ENCODE peak calls at places on chromosome 7, in four cellular contexts. One of them, this sample, is unnamed.

GRCh38 chr7:17030559-17030958 is 148.8 kb upstream of the AGR3 start:
- DNase-seq in K562: no peak
- DNase-seq in HepG2: no peak
- DNase-seq in GM12878: no peak
- DNase-seq in this sample: no peak

GRCh38 chr7:101442426-101443070 is 79.9 kb downstream of the COL26A1 start:
- DNase-seq in GM12878: no peak
- DNase-seq in HepG2: no peak
- DNase-seq in K562: no peak
- DNase-seq in this sample: no peak

GRCh38 chr7:158705234-158705890 is 758 bp upstream of the NCAPG2 start:
- DNase-seq in HepG2: no peak
- DNase-seq in K562: no peak
- DNase-seq in GM12878: no peak
- DNase-seq in this sample: peak; percentile 44

GRCh38 chr7:55413442-55413841 is 48.3 kb downstream of the LANCL2 start:
- DNase-seq in GM12878: no peak
- DNase-seq in K562: no peak
- DNase-seq in HepG2: no peak
- DNase-seq in this sample: no peak

GRCh38 chr7:108114117-108114841 is 15.9 kb downstream of the LAMB4 start:
- DNase-seq in GM12878: no peak
- DNase-seq in HepG2: peak; percentile 31
- DNase-seq in K562: no peak
- DNase-seq in this sample: peak; percentile 81

GRCh38 chr7:96789914-96790313 is 80.3 kb upstream of the SEM1 start:
- DNase-seq in HepG2: no peak
- DNase-seq in K562: no peak
- DNase-seq in GM12878: no peak
- DNase-seq in this sample: no peak

GRCh38 chr7:11817111-11817710 is 14.8 kb downstream of the THSD7A start:
- DNase-seq in K562: no peak
- DNase-seq in HepG2: no peak
- DNase-seq in GM12878: no peak
- DNase-seq in this sample: peak; percentile 37

GRCh38 chr7:80284848-80285247 is 150.2 kb downstream of the GNAI1 start:
- DNase-seq in GM12878: no peak
- DNase-seq in K562: no peak
- DNase-seq in HepG2: no peak
- DNase-seq in this sample: no peak

GRCh38 chr7:111132833-111133232 is 41.9 kb downstream of the LRRN3 start:
- DNase-seq in HepG2: no peak
- DNase-seq in K562: no peak
- DNase-seq in GM12878: no peak
- DNase-seq in this sample: no peak

GRCh38 chr7:38822556-38822955 is 86.4 kb downstream of the VPS41 start:
- DNase-seq in HepG2: no peak
- DNase-seq in GM12878: no peak
- DNase-seq in K562: no peak
- DNase-seq in this sample: no peak

GRCh38 chr7:71982847-71983246 is 429.3 kb downstream of the CALN1 start:
- DNase-seq in HepG2: no peak
- DNase-seq in K562: no peak
- DNase-seq in GM12878: no peak
- DNase-seq in this sample: no peak

GRCh38 chr7:79923953-79924352 is 210.7 kb upstream of the GNAI1 start:
- DNase-seq in K562: no peak
- DNase-seq in HepG2: no peak
- DNase-seq in GM12878: no peak
- DNase-seq in this sample: no peak

GRCh38 chr7:27183682-27184341 is 1.2 kb downstream of the HOXA11 start:
- DNase-seq in GM12878: no peak
- DNase-seq in K562: no peak
- DNase-seq in HepG2: no peak
- DNase-seq in this sample: no peak

GRCh38 chr7:110568388-110568787 is 522.5 kb upstream of the LRRN3 start:
- DNase-seq in GM12878: no peak
- DNase-seq in HepG2: no peak
- DNase-seq in K562: no peak
- DNase-seq in this sample: no peak

GRCh38 chr7:134637934-134638719 is 8.5 kb upstream of the BPGM start:
- DNase-seq in K562: no peak
- DNase-seq in HepG2: no peak
- DNase-seq in GM12878: no peak
- DNase-seq in this sample: no peak

GRCh38 chr7:158073845-158074840 is 513.5 kb downstream of the PTPRN2 start:
- DNase-seq in HepG2: no peak
- DNase-seq in K562: no peak
- DNase-seq in GM12878: no peak
- DNase-seq in this sample: no peak

GRCh38 chr7:158746957-158747356 is 42.4 kb upstream of the NCAPG2 start:
- DNase-seq in HepG2: no peak
- DNase-seq in GM12878: no peak
- DNase-seq in K562: no peak
- DNase-seq in this sample: no peak

GRCh38 chr7:92794846-92795245 is 41.5 kb downstream of the CDK6 start:
- DNase-seq in GM12878: no peak
- DNase-seq in K562: no peak
- DNase-seq in HepG2: no peak
- DNase-seq in this sample: no peak

GRCh38 chr7:107972986-107973385 is 30.0 kb downstream of the LAMB1 start:
- DNase-seq in HepG2: no peak
- DNase-seq in GM12878: no peak
- DNase-seq in K562: no peak
- DNase-seq in this sample: no peak

GRCh38 chr7:80450621-80451308 is 61.1 kb downstream of the GNAT3 start:
- DNase-seq in K562: no peak
- DNase-seq in GM12878: no peak
- DNase-seq in HepG2: peak; percentile 32
- DNase-seq in this sample: no peak

GRCh38 chr7:46383605-46384004 is 462.5 kb upstream of the IGFBP3 start:
- DNase-seq in K562: no peak
- DNase-seq in HepG2: no peak
- DNase-seq in GM12878: no peak
- DNase-seq in this sample: no peak

GRCh38 chr7:3695602-3696001 is 394.6 kb downstream of the SDK1 start:
- DNase-seq in GM12878: no peak
- DNase-seq in HepG2: no peak
- DNase-seq in K562: no peak
- DNase-seq in this sample: no peak

GRCh38 chr7:16801111-16801542 is 3.7 kb downstream of the AGR2 start:
- DNase-seq in HepG2: peak; percentile 27
- DNase-seq in K562: peak; percentile 15
- DNase-seq in GM12878: no peak
- DNase-seq in this sample: peak; percentile 63

GRCh38 chr7:117871401-117871777 is 1.9 kb downstream of the CTTNBP2 start:
- DNase-seq in GM12878: no peak
- DNase-seq in HepG2: no peak
- DNase-seq in K562: no peak
- DNase-seq in this sample: no peak

GRCh38 chr7:117869374-117869773 is 3.9 kb downstream of the CTTNBP2 start:
- DNase-seq in GM12878: no peak
- DNase-seq in K562: no peak
- DNase-seq in HepG2: no peak
- DNase-seq in this sample: no peak

GRCh38 chr7:117872565-117873055 is 631 bp downstream of the CTTNBP2 start:
- DNase-seq in K562: no peak
- DNase-seq in GM12878: no peak
- DNase-seq in HepG2: no peak
- DNase-seq in this sample: peak; percentile 51

GRCh38 chr7:117871778-117872538 is 1.3 kb downstream of the CTTNBP2 start:
- DNase-seq in HepG2: no peak
- DNase-seq in K562: no peak
- DNase-seq in GM12878: no peak
- DNase-seq in this sample: peak; percentile 72

DNA sequence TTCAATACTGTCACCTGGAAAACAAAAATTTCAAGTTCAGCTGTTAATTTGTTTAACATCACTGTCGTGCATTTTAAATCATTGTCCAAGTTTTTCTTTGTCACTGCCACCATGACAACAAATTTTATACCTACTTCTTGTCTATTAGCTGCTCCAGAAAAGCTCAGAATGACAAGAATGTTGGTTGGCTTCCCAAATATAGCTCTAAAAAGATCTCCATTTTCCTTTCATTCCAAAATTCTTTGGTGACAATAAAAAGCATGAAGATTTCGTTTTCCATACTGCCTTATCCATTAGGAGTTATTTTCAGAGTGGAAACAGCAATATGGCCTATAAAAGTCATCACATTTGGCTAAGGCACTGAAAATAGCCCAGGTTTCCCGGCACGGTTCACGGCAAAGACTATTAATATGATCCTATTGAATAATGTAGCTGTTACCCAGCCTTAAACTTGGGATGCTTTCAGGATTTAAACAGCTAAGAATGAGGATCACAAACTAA is 2.8 kb downstream of the CTTNBP2 start:
- DNase-seq in GM12878: no peak
- DNase-seq in HepG2: no peak
- DNase-seq in K562: no peak
- DNase-seq in this sample: no peak
- TF ChIP-seq EZH2 in GM12878: no peak
- TF ChIP-seq EZH2 in HepG2: no peak
- TF ChIP-seq EZH2 in K562: no peak
- TF ChIP-seq EZH2 in this sample: no peak

DNA sequence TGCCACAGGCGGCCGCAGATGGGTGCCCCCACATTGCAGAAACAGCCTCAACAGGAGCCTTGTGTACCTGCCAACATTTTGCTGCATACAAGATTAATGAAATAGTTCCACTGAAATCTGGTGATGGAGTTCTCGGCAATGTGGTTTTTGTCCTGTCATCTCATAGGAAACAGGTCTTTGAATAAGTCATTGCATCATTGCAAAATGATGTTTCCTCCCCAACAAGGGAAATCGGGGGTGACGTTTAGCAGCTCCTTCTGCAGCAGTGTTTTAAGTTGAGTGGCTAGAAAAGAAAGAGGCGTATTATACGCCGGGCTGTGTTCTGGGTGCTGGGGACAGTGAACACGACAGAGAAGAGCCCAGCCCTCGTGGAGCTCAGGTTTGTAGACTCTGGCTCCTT is 177.0 kb downstream of the PRKAG2 start:
- DNase-seq in GM12878: no peak
- DNase-seq in HepG2: no peak
- DNase-seq in K562: no peak
- DNase-seq in this sample: no peak
- TF ChIP-seq POLR2AphosphoS5 in GM12878: no peak
- TF ChIP-seq POLR2AphosphoS5 in HepG2: no peak
- TF ChIP-seq POLR2AphosphoS5 in K562: no peak
- TF ChIP-seq POLR2AphosphoS5 in this sample: no peak

GRCh38 chr7:105678811-105679495 is 97.7 kb upstream of the EFCAB10 start:
- DNase-seq in GM12878: no peak
- DNase-seq in HepG2: no peak
- DNase-seq in K562: no peak
- DNase-seq in this sample: peak; percentile 54

GRCh38 chr7:105675873-105676484 is 94.7 kb upstream of the EFCAB10 start:
- DNase-seq in K562: no peak
- DNase-seq in GM12878: no peak
- DNase-seq in HepG2: no peak
- DNase-seq in this sample: no peak

GRCh38 chr7:105680505-105681187 is 99.4 kb upstream of the EFCAB10 start:
- DNase-seq in HepG2: peak; percentile 68
- DNase-seq in K562: no peak
- DNase-seq in GM12878: no peak
- DNase-seq in this sample: no peak

GRCh38 chr7:105677395-105677701 is 96.1 kb upstream of the EFCAB10 start:
- DNase-seq in HepG2: no peak
- DNase-seq in GM12878: no peak
- DNase-seq in K562: no peak
- DNase-seq in this sample: no peak

GRCh38 chr7:105677803-105678583 is 96.7 kb upstream of the EFCAB10 start:
- DNase-seq in HepG2: no peak
- DNase-seq in GM12878: peak; percentile 45
- DNase-seq in K562: no peak
- DNase-seq in this sample: no peak
- TF ChIP-seq JUNB in HepG2: no peak
- TF ChIP-seq JUNB in GM12878: peak; percentile 6
- TF ChIP-seq JUNB in K562: no peak
- TF ChIP-seq JUNB in this sample: no peak

GRCh38 chr7:1665721-1666250 is 4.3 kb upstream of the ELFN1 start:
- DNase-seq in HepG2: no peak
- DNase-seq in GM12878: no peak
- DNase-seq in K562: peak; percentile 62
- DNase-seq in this sample: peak; percentile 43

GRCh38 chr7:1664711-1665591 is 5.1 kb upstream of the ELFN1 start:
- DNase-seq in K562: peak; percentile 80
- DNase-seq in GM12878: no peak
- DNase-seq in HepG2: peak; percentile 16
- DNase-seq in this sample: peak; percentile 85

GRCh38 chr7:1667566-1668485 is 2.3 kb upstream of the ELFN1 start:
- DNase-seq in HepG2: no peak
- DNase-seq in GM12878: no peak
- DNase-seq in K562: peak; percentile 65
- DNase-seq in this sample: peak; percentile 50

GRCh38 chr7:1666779-1667565 is 3.1 kb upstream of the ELFN1 start:
- DNase-seq in GM12878: no peak
- DNase-seq in HepG2: no peak
- DNase-seq in K562: no peak
- DNase-seq in this sample: peak; percentile 28

DNA sequence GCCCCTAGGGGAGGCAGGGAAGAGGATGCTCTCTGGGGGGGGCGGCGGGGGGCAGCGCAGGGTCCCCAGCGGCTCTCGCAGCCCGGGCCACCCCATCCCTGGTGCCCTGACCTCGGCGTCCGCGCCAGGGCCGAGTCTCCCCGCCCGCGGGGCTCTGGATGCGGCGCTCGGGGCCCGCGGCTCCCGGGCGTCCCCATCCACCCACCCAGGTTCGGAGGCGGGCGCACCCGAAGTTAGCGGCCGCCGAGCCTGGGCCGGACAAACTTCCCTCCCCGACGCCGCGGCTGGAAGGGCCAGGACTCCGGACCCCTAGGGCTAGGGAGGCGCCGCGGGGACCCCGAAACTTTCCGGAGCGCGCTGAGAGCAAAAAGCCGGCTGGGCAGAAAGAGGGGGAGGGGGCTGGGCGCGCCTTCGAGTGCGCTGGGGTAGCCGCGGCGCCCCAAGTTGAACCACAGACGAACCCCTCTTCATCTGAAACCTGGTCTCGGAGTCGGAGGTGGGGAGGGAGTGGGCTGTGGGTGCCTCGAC is 3.8 kb upstream of the ELFN1 start:
- DNase-seq in GM12878: no peak
- DNase-seq in HepG2: no peak
- DNase-seq in K562: no peak
- DNase-seq in this sample: peak; percentile 47
- TF ChIP-seq EZH2 in GM12878: no peak
- TF ChIP-seq EZH2 in HepG2: peak; percentile 94
- TF ChIP-seq EZH2 in K562: peak; percentile 57
- TF ChIP-seq EZH2 in this sample: peak; percentile 82